ENCODE peak calls at places on chromosomes 13 and 19, in eight cellular contexts. W is CD4-positive, alpha-beta T cell; K is left lung; X is mesothelial cell of epicardium; T is small intestine; C is keratinocyte; Y is lower lobe of right lung; A is ELF-1. M is an unnamed sample.

GRCh38 chr19:46495789-46496099 is at the start of gene PNMA8B:
- DNase-seq in A (peak; percentile 96), K (peak; percentile 45), X (peak; percentile 89), W (peak; percentile 18), C (no peak), T (no peak), Y (peak; percentile 56), M (peak; percentile 65)

GRCh38 chr13:33711441-33711840 is 106.5 kb upstream of the RFC3 start:
- DNase-seq in W (no peak), Y (no peak), K (no peak), T (no peak), X (no peak), C (no peak), A (no peak), M (no peak)

GRCh38 chr13:32745509-32745908 is 159.3 kb downstream of the PDS5B start:
- DNase-seq in K (no peak), X (no peak), T (no peak), Y (no peak), W (no peak), C (no peak), A (no peak), M (no peak)

GRCh38 chr19:50509366-50509765 is 1.6 kb downstream of the JOSD2 start:
- DNase-seq in K (peak; percentile 21), W (no peak), X (no peak), A (no peak), C (no peak), T (no peak), Y (peak; percentile 44), M (no peak)

GRCh38 chr13:110524484-110525254 is 36.9 kb downstream of the RAB20 start:
- DNase-seq in Y (peak; percentile 76), W (no peak), K (peak; percentile 81), T (peak; percentile 95), A (no peak), X (no peak), C (no peak), M (no peak)

GRCh38 chr19:35357867-35358573 is at the start of gene FFAR3:
- DNase-seq in W (no peak), K (peak; percentile 57), X (no peak), T (no peak), Y (no peak), C (no peak), A (no peak), M (peak; percentile 69)

GRCh38 chr19:55383279-55383788 is 758 bp downstream of the TMEM238 start:
- DNase-seq in A (no peak), C (no peak), Y (no peak), T (no peak), K (no peak), X (no peak), W (no peak), M (no peak)

GRCh38 chr13:34464011-34464410 is 478.1 kb upstream of the NBEA start:
- DNase-seq in Y (no peak), C (no peak), T (no peak), K (no peak), W (no peak), A (no peak), X (no peak), M (no peak)

GRCh38 chr19:6811906-6812305 is 39.4 kb downstream of the VAV1 start:
- DNase-seq in X (no peak), W (no peak), C (no peak), T (peak; percentile 40), A (no peak), K (no peak), Y (no peak), M (peak; percentile 75)

GRCh38 chr13:41552031-41552430 is 94.7 kb downstream of the RGCC start:
- DNase-seq in T (no peak), C (no peak), X (no peak), K (no peak), W (no peak), Y (no peak), A (no peak), M (no peak)

GRCh38 chr13:48265217-48265815 is 32.3 kb downstream of the ITM2B start:
- DNase-seq in T (no peak), K (no peak), Y (no peak), C (no peak), X (no peak), A (no peak), W (no peak), M (no peak)

GRCh38 chr19:4446801-4447200 is 10.8 kb downstream of the UBXN6 start:
- DNase-seq in K (no peak), A (no peak), W (no peak), Y (no peak), C (no peak), X (no peak), T (no peak), M (no peak)

GRCh38 chr13:94712287-94712811 is at the start of gene SOX21:
- DNase-seq in T (no peak), Y (no peak), C (no peak), W (no peak), A (peak; percentile 55), K (no peak), X (peak; percentile 41), M (no peak)

GRCh38 chr13:99357920-99358319 is 50.7 kb upstream of the GPR183 start:
- DNase-seq in A (no peak), W (no peak), C (no peak), K (no peak), X (no peak), T (no peak), Y (no peak), M (no peak)

GRCh38 chr13:40172149-40172591 is 494.3 kb downstream of the FOXO1 start:
- DNase-seq in Y (no peak), T (no peak), X (no peak), K (peak; percentile 38), A (peak; percentile 36), W (no peak), C (peak; percentile 28), M (no peak)

GRCh38 chr19:28968721-28969120 is 244.2 kb downstream of the UQCRFS1 start:
- DNase-seq in T (no peak), A (no peak), W (no peak), K (no peak), X (no peak), Y (no peak), C (no peak), M (no peak)

GRCh38 chr13:79448413-79448812 is 32.5 kb upstream of the NDFIP2 start:
- DNase-seq in A (no peak), C (no peak), T (peak; percentile 13), X (no peak), W (no peak), Y (no peak), K (no peak), M (no peak)

GRCh38 chr19:11195169-11195568 is 2.2 kb downstream of the KANK2 start:
- DNase-seq in X (no peak), A (no peak), C (no peak), W (no peak), T (no peak), K (no peak), Y (no peak), M (peak; percentile 31)

GRCh38 chr13:65532231-65532630 is 1697.9 kb downstream of the PCDH9 start:
- DNase-seq in T (no peak), X (no peak), A (no peak), K (no peak), C (no peak), Y (no peak), W (no peak), M (no peak)

GRCh38 chr19:10290876-10291553 is 1.3 kb downstream of the ICAM5 start:
- DNase-seq in C (no peak), K (peak; percentile 84), X (no peak), Y (peak; percentile 90), A (peak; percentile 39), T (peak; percentile 53), W (no peak), M (peak; percentile 59)

GRCh38 chr13:100387416-100387815 is 201.2 kb downstream of the GGACT start:
- DNase-seq in A (no peak), C (no peak), W (no peak), Y (no peak), K (no peak), T (no peak), X (no peak), M (no peak)

GRCh38 chr13:108923386-108924061 is 294.1 kb downstream of the MYO16 start:
- DNase-seq in T (no peak), W (no peak), Y (no peak), K (no peak), X (no peak), A (no peak), C (no peak), M (no peak)

GRCh38 chr13:64725492-64725891 is 2504.6 kb downstream of the PCDH9 start:
- DNase-seq in A (no peak), C (no peak), Y (no peak), T (no peak), K (no peak), W (no peak), X (no peak), M (no peak)